ENCODE peak calls at places on chromosomes 6 and 20, in six cellular contexts. One of them, this sample, is unnamed.

GRCh38 chr20:62406635-62407176 is 379 bp downstream of the CABLES2 start:
- DNase-seq in SJSA1: no peak
- DNase-seq in cardiac fibroblast: no peak
- DNase-seq in body of pancreas: peak
- DNase-seq in astrocyte of the spinal cord: no peak
- DNase-seq in psoas muscle: no peak
- DNase-seq in this sample: no peak

GRCh38 chr6:161105408-161105807 is 113.8 kb downstream of the MAP3K4 start:
- DNase-seq in body of pancreas: no peak
- DNase-seq in cardiac fibroblast: no peak
- DNase-seq in psoas muscle: no peak
- DNase-seq in SJSA1: no peak
- DNase-seq in astrocyte of the spinal cord: no peak
- DNase-seq in this sample: no peak

GRCh38 chr6:148525453-148525852 is 182.8 kb downstream of the SASH1 start:
- DNase-seq in psoas muscle: no peak
- DNase-seq in cardiac fibroblast: peak
- DNase-seq in SJSA1: peak
- DNase-seq in body of pancreas: no peak
- DNase-seq in astrocyte of the spinal cord: peak
- DNase-seq in this sample: no peak

GRCh38 chr20:10505320-10506226 is 70.5 kb downstream of the SLX4IP start:
- DNase-seq in body of pancreas: peak
- DNase-seq in cardiac fibroblast: peak
- DNase-seq in astrocyte of the spinal cord: no peak
- DNase-seq in psoas muscle: peak
- DNase-seq in SJSA1: no peak
- DNase-seq in this sample: no peak

GRCh38 chr20:49132995-49133451 is 55.1 kb downstream of the STAU1 start:
- DNase-seq in cardiac fibroblast: peak
- DNase-seq in body of pancreas: peak
- DNase-seq in psoas muscle: no peak
- DNase-seq in SJSA1: no peak
- DNase-seq in astrocyte of the spinal cord: peak
- DNase-seq in this sample: no peak

GRCh38 chr6:1553562-1554088 is 56.1 kb upstream of the FOXC1 start:
- DNase-seq in body of pancreas: no peak
- DNase-seq in psoas muscle: no peak
- DNase-seq in astrocyte of the spinal cord: no peak
- DNase-seq in cardiac fibroblast: no peak
- DNase-seq in SJSA1: no peak
- DNase-seq in this sample: no peak

GRCh38 chr6:113847435-113847834 is 9.7 kb upstream of the MARCKS start:
- DNase-seq in SJSA1: no peak
- DNase-seq in astrocyte of the spinal cord: no peak
- DNase-seq in cardiac fibroblast: no peak
- DNase-seq in psoas muscle: no peak
- DNase-seq in body of pancreas: no peak
- DNase-seq in this sample: no peak

GRCh38 chr20:19095762-19096161 is 116.7 kb upstream of the SLC24A3 start:
- DNase-seq in psoas muscle: no peak
- DNase-seq in SJSA1: no peak
- DNase-seq in body of pancreas: no peak
- DNase-seq in cardiac fibroblast: no peak
- DNase-seq in astrocyte of the spinal cord: no peak
- DNase-seq in this sample: no peak

GRCh38 chr20:49435639-49436038 is 46.8 kb downstream of the KCNB1 start:
- DNase-seq in psoas muscle: no peak
- DNase-seq in SJSA1: no peak
- DNase-seq in cardiac fibroblast: no peak
- DNase-seq in body of pancreas: no peak
- DNase-seq in astrocyte of the spinal cord: no peak
- DNase-seq in this sample: no peak

GRCh38 chr6:14252271-14252850 is 134.8 kb downstream of the CD83 start:
- DNase-seq in astrocyte of the spinal cord: no peak
- DNase-seq in cardiac fibroblast: no peak
- DNase-seq in psoas muscle: no peak
- DNase-seq in body of pancreas: no peak
- DNase-seq in SJSA1: no peak
- DNase-seq in this sample: no peak

GRCh38 chr6:148530394-148530923 is 187.8 kb downstream of the SASH1 start:
- DNase-seq in cardiac fibroblast: peak
- DNase-seq in astrocyte of the spinal cord: peak
- DNase-seq in SJSA1: peak
- DNase-seq in psoas muscle: no peak
- DNase-seq in body of pancreas: no peak
- DNase-seq in this sample: no peak

GRCh38 chr6:115750292-115750691 is 310.4 kb downstream of the FRK start:
- DNase-seq in body of pancreas: no peak
- DNase-seq in psoas muscle: no peak
- DNase-seq in SJSA1: no peak
- DNase-seq in cardiac fibroblast: no peak
- DNase-seq in astrocyte of the spinal cord: no peak
- DNase-seq in this sample: no peak

GRCh38 chr6:45922728-45923351 is 92.8 kb downstream of the CLIC5 start:
- DNase-seq in astrocyte of the spinal cord: peak
- DNase-seq in body of pancreas: peak
- DNase-seq in cardiac fibroblast: peak
- DNase-seq in SJSA1: peak
- DNase-seq in psoas muscle: peak
- DNase-seq in this sample: peak

GRCh38 chr20:50501970-50502745 is 8.0 kb upstream of the PTPN1 start:
- DNase-seq in cardiac fibroblast: no peak
- DNase-seq in SJSA1: no peak
- DNase-seq in psoas muscle: no peak
- DNase-seq in body of pancreas: no peak
- DNase-seq in astrocyte of the spinal cord: no peak
- DNase-seq in this sample: no peak

This sample was measured in heart right ventricle.